ENCODE peak calls at places on chromosomes 13 and 19, in four cellular contexts. F is immature natural killer cell, I is HS-5, D is BE2C. K is an unnamed sample.

GRCh38 chr13:50030315-50030714 is 15.1 kb downstream of the KCNRG start:
- DNase-seq in F (no peak), I (no peak), D (no peak), K (no peak)

GRCh38 chr19:3982701-3983541 is 2.3 kb downstream of the EEF2 start:
- DNase-seq in F (no peak), I (no peak), D (no peak), K (no peak)

GRCh38 chr13:20231839-20232555 is at the start of gene GJB6:
- DNase-seq in F (no peak), I (no peak), D (no peak), K (no peak)

GRCh38 chr19:22332924-22333323 is 46.7 kb downstream of the ZNF729 start:
- DNase-seq in F (no peak), I (no peak), D (no peak), K (no peak)

GRCh38 chr13:71866173-71867091 is 572 bp downstream of the DACH1 start:
- DNase-seq in F (no peak), I (no peak), D (peak; percentile 60), K (no peak)

GRCh38 chr19:41325947-41326706 is 16.2 kb downstream of the CCDC97 start:
- DNase-seq in F (peak; percentile 76), I (no peak), D (peak; percentile 40), K (no peak)

GRCh38 chr19:38095411-38096308 is 128.4 kb downstream of the DPF1 start:
- DNase-seq in F (peak; percentile 10), I (no peak), D (peak; percentile 79), K (peak; percentile 63)

GRCh38 chr13:30711837-30712236 is 23.5 kb upstream of the ALOX5AP start:
- DNase-seq in F (no peak), I (no peak), D (no peak), K (no peak)

GRCh38 chr13:108342369-108343289 is 73.1 kb downstream of the TNFSF13B start:
- DNase-seq in F (no peak), I (no peak), D (no peak), K (peak; percentile 14)

GRCh38 chr19:43820098-43820860 is 6.8 kb upstream of the ZNF283 start:
- DNase-seq in F (no peak), I (no peak), D (peak; percentile 26), K (no peak)

GRCh38 chr19:17933414-17934129 is 757 bp downstream of the CCDC124 start:
- DNase-seq in F (no peak), I (peak; percentile 71), D (no peak), K (no peak)

GRCh38 chr13:53788286-53788685 is 759.7 kb downstream of the OLFM4 start:
- DNase-seq in F (no peak), I (no peak), D (no peak), K (no peak)

GRCh38 chr19:1616875-1617274 is 11.6 kb upstream of the UQCR11 start:
- DNase-seq in F (no peak), I (no peak), D (no peak), K (no peak)

GRCh38 chr13:36910545-36910944 is 9.5 kb downstream of the SMAD9 start:
- DNase-seq in F (no peak), I (no peak), D (peak; percentile 70), K (no peak)

GRCh38 chr13:44434441-44435141 is 61.0 kb downstream of the SERP2 start:
- DNase-seq in F (no peak), I (no peak), D (no peak), K (no peak)

GRCh38 chr19:16394681-16395375 is 70.2 kb downstream of the KLF2 start:
- DNase-seq in F (no peak), I (no peak), D (no peak), K (peak; percentile 67)

GRCh38 chr13:23723463-23723862 is 153.3 kb downstream of the TNFRSF19 start:
- DNase-seq in F (no peak), I (no peak), D (no peak), K (no peak)

GRCh38 chr13:53138369-53139036 is 109.9 kb downstream of the OLFM4 start:
- DNase-seq in F (no peak), I (no peak), D (no peak), K (no peak)

GRCh38 chr13:111505175-111505777 is 184.8 kb downstream of the TEX29 start:
- DNase-seq in F (no peak), I (no peak), D (no peak), K (no peak)

GRCh38 chr13:41562083-41562482 is 104.7 kb downstream of the RGCC start:
- DNase-seq in F (no peak), I (peak; percentile 42), D (no peak), K (peak; percentile 66)

GRCh38 chr19:47230122-47230920 is 678 bp downstream of the BBC3 start:
- DNase-seq in F (peak; percentile 86), I (no peak), D (peak; percentile 69), K (no peak)

GRCh38 chr19:6890938-6891337 is 3.6 kb downstream of the ADGRE1 start:
- DNase-seq in F (peak; percentile 15), I (no peak), D (no peak), K (peak; percentile 68)

GRCh38 chr19:9796113-9796773 is 22.6 kb downstream of the FBXL12 start:
- DNase-seq in F (peak; percentile 82), I (peak; percentile 83), D (peak; percentile 80), K (peak; percentile 97)

GRCh38 chr19:1505012-1505411 is 7.8 kb downstream of the ADAMTSL5 start:
- DNase-seq in F (no peak), I (no peak), D (no peak), K (no peak)

K was measured in Jurkat, Clone E6-1.